ENCODE peak calls at places on chromosomes 6 and 20, in ten cellular contexts. W, A, Q, G, X, C, Z, E, K and U are unnamed samples. For H3K27me3 and H3K4me1, the result is how much of the 10 kb centered on the place peaks cover.

GRCh38 chr20:16761305-16761829 is 13.2 kb downstream of the OTOR start:
- DNase-seq in W (peak), A (peak), Q (peak), G (peak), X (peak), C (peak), Z (peak), E (peak), K (peak), U (peak)

GRCh38 chr6:51077967-51078518 is 259.4 kb downstream of the TFAP2B start:
- DNase-seq in W (no peak), A (no peak), Q (no peak), G (no peak), X (no peak), C (no peak), Z (peak), E (no peak), K (peak), U (no peak)

GRCh38 chr6:47822856-47823554 is 41.2 kb downstream of the OPN5 start:
- DNase-seq in W (no peak), A (no peak), Q (no peak), G (no peak), X (no peak), C (no peak), Z (no peak), E (no peak), K (peak), U (no peak)

GRCh38 chr6:136249336-136249735 is 775 bp downstream of the MTFR2 start:
- DNase-seq in W (no peak), A (peak), Q (no peak), G (no peak), X (peak), C (no peak), Z (peak), E (no peak), K (no peak), U (no peak)

GRCh38 chr20:62710886-62711702 is 2.5 kb downstream of the NTSR1 start:
- DNase-seq in W (no peak), A (peak), Q (no peak), G (no peak), X (peak), C (no peak), Z (no peak), E (no peak), K (peak), U (no peak)

GRCh38 chr6:147449405-147450161 is 58.9 kb upstream of the SAMD5 start:
- DNase-seq in W (no peak), A (no peak), Q (no peak), G (no peak), X (no peak), C (no peak), Z (no peak), E (no peak), K (no peak), U (no peak)

GRCh38 chr20:32749914-32750637 is 6.8 kb upstream of the COMMD7 start:
- DNase-seq in W (no peak), A (no peak), Q (no peak), G (no peak), X (no peak), C (no peak), Z (peak), E (no peak), K (no peak), U (no peak)

GRCh38 chr6:108157234-108157971 is 8.4 kb upstream of the NR2E1 start:
- DNase-seq in W (no peak), A (no peak), Q (no peak), G (no peak), X (no peak), C (no peak), Z (peak), E (no peak), K (no peak), U (no peak)

GRCh38 chr6:30340589-30341054 is 4.3 kb upstream of the RPP21 start:
- DNase-seq in W (no peak), A (peak), Q (no peak), G (no peak), X (peak), C (no peak), Z (no peak), E (no peak), K (no peak), U (no peak)

GRCh38 chr6:166499350-166500163 is 86.9 kb downstream of the RAMACL start:
- DNase-seq in W (no peak), A (no peak), Q (no peak), G (no peak), X (no peak), C (no peak), Z (no peak), E (no peak), K (no peak), U (no peak)

GRCh38 chr6:39706819-39707218 is 18.4 kb downstream of the KIF6 start:
- DNase-seq in W (no peak), A (no peak), Q (no peak), G (no peak), X (no peak), C (no peak), Z (no peak), E (no peak), K (no peak), U (no peak)

GRCh38 chr6:158631678-158632537 is 12.6 kb downstream of the DYNLT1 start:
- DNase-seq in W (no peak), A (peak), Q (peak), G (no peak), X (peak), C (peak), Z (no peak), E (peak), K (peak), U (no peak)

GRCh38 chr6:135910943-135911618 is 59.6 kb downstream of the PDE7B start:
- DNase-seq in W (no peak), A (no peak), Q (no peak), G (no peak), X (no peak), C (no peak), Z (no peak), E (no peak), K (no peak), U (no peak)

GRCh38 chr6:111601875-111602274 is 3.8 kb downstream of the TRAF3IP2 start:
- DNase-seq in W (no peak), A (peak), Q (no peak), G (no peak), X (peak), C (peak), Z (no peak), E (no peak), K (no peak), U (no peak)

GRCh38 chr20:32083469-32083868 is 26.0 kb upstream of the TM9SF4 start:
- DNase-seq in W (no peak), A (no peak), Q (no peak), G (no peak), X (no peak), C (no peak), Z (no peak), E (no peak), K (no peak), U (no peak)

GRCh38 chr6:125819927-125820326 is 29.2 kb downstream of the NCOA7 start:
- DNase-seq in W (no peak), A (no peak), Q (no peak), G (no peak), X (no peak), C (no peak), Z (no peak), E (no peak), K (no peak), U (no peak)

GRCh38 chr6:166751051-166751595 is 124.1 kb upstream of the RPS6KA2 start:
- DNase-seq in W (peak), A (no peak), Q (no peak), G (no peak), X (no peak), C (no peak), Z (peak), E (no peak), K (no peak), U (no peak)

GRCh38 chr6:37557645-37558114 is 58.0 kb upstream of the CCDC167 start:
- DNase-seq in W (no peak), A (peak), Q (no peak), G (no peak), X (no peak), C (no peak), Z (no peak), E (no peak), K (no peak), U (no peak)

GRCh38 chr6:11615214-11615602 is 77.7 kb downstream of the TMEM170B start:
- DNase-seq in W (no peak), A (peak), Q (no peak), G (no peak), X (peak), C (no peak), Z (no peak), E (no peak), K (peak), U (no peak)

GRCh38 chr20:52035977-52036376 is 155.6 kb downstream of the ZFP64 start:
- DNase-seq in W (no peak), A (no peak), Q (no peak), G (no peak), X (no peak), C (no peak), Z (no peak), E (no peak), K (no peak), U (no peak)

GRCh38 chr6:63943826-63944225 is 308.2 kb downstream of the PHF3 start:
- DNase-seq in W (no peak), A (no peak), Q (no peak), G (no peak), X (no peak), C (no peak), Z (peak), E (no peak), K (no peak), U (no peak)

GRCh38 chr20:59958123-59958522 is at the start of gene CDH26:
- DNase-seq in W (no peak), A (no peak), Q (no peak), G (no peak), X (no peak), C (no peak), Z (no peak), E (no peak), K (no peak), U (no peak)

GRCh38 chr6:168908166-168908565 is 345.5 kb downstream of the THBS2 start:
- DNase-seq in W (no peak), A (peak), Q (no peak), G (no peak), X (peak), C (no peak), Z (no peak), E (no peak), K (peak), U (no peak)

GRCh38 chr20:31706607-31707257 is 15.9 kb downstream of the BCL2L1 start:
- DNase-seq in W (no peak), A (no peak), Q (no peak), G (no peak), X (no peak), C (no peak), Z (no peak), E (no peak), K (peak), U (no peak)

DNA sequence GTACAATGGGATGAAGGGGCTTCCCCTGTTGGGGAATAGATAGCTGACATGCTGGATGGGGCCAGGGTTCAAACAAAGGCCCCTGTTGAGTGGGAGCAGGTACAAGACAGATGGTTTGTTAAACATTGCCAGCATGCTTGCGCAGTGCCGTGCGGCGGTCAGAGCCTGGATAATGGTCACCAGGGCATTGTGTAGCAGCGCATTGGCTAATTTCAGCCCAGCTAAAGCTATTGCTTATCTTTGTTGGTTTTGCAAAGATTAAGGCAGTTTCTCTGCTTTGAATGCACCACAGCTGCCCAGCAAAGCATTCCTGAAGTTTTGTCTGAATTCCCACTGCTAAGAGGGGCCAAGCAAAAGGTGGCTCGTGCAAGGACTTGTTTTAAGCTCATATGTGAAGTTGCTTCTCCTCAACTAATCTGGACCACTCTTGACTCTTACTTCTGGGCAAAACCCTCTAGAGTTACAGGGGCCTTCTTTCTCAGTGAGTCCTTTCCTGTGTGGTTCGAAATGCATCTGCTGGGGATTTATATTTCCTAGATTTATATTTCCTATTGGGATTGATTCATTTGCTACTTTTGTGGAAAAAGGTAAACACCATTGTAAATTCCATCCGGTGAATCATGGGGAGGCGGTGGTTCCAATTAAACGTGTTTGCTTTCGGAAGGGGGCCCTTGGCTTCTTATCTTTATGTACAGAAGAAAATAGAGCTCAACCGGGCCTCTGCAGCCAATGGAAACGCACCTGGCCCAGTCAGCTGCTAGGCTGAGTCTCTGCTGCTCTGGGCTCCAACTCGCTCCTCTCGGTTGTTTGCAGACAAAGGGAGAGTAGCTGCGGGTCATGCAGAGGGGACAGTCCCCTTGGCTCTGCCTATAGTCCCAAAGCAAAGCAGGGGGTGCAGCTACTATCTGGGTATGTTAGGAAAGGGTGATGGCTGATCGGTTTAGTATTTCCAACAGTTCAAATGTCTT is 72.1 kb downstream of the FOXA2 start:
- DNase-seq in W (no peak), A (no peak), Q (no peak), G (no peak), X (no peak), C (no peak), Z (peak), E (no peak), K (peak), U (no peak)
- H3K27ac ChIP-seq in W (no peak), A (no peak), Q (no peak), G (no peak), X (no peak), C (no peak), Z (peak), E (no peak), K (peak), U (no peak)

DNA sequence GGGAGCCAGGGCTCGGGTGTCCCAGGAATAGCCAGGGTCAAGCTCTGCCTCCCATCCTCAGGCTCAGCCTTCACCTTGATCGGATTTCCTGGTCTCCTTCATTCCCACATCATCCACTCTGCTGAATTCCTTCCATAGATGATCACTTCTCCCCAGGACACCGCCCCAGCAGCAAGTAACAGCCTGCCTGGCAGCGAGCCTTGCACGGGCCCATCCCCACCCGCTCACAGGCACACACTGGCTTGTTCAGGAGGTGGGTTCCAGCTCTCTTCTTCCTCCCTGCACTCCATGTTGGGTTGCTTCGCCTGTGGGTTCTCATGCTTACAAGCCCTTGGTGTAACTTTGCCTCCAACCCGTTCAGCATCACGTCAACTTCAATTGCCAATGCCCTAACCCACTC is 113.0 kb upstream of the IYD start:
- DNase-seq in W (no peak), A (no peak), Q (no peak), G (no peak), X (no peak), C (no peak), Z (no peak), E (no peak), K (no peak), U (no peak)
- H3K27me3 ChIP-seq in W (under half), A (under half), Q (under half), G (under half), X (under half), C (under half), Z (under half), E (under half), K (under half), U (under half)

GRCh38 chr20:1622450-1622849 is 2.6 kb upstream of the SIRPB1 start:
- DNase-seq in W (peak), A (no peak), Q (no peak), G (peak), X (no peak), C (no peak), Z (no peak), E (no peak), K (peak), U (no peak)

GRCh38 chr20:1623501-1624250 is 3.9 kb upstream of the SIRPB1 start:
- DNase-seq in W (no peak), A (no peak), Q (no peak), G (no peak), X (no peak), C (no peak), Z (no peak), E (no peak), K (peak), U (no peak)

GRCh38 chr20:1628621-1629020 is 8.8 kb upstream of the SIRPB1 start:
- DNase-seq in W (no peak), A (no peak), Q (no peak), G (no peak), X (no peak), C (no peak), Z (no peak), E (no peak), K (peak), U (no peak)

GRCh38 chr20:1626528-1627192 is 6.9 kb upstream of the SIRPB1 start:
- DNase-seq in W (no peak), A (no peak), Q (no peak), G (no peak), X (no peak), C (no peak), Z (no peak), E (no peak), K (no peak), U (no peak)

GRCh38 chr20:1624811-1625690 is 5.2 kb upstream of the SIRPB1 start:
- DNase-seq in W (no peak), A (no peak), Q (no peak), G (no peak), X (peak), C (no peak), Z (no peak), E (no peak), K (peak), U (no peak)
- H3K4me1 ChIP-seq in W (under half), A (under half), Q (under half), G (under half), X (under half), C (under half), Z (under half), E (half or more), K (under half), U (under half)

DNA sequence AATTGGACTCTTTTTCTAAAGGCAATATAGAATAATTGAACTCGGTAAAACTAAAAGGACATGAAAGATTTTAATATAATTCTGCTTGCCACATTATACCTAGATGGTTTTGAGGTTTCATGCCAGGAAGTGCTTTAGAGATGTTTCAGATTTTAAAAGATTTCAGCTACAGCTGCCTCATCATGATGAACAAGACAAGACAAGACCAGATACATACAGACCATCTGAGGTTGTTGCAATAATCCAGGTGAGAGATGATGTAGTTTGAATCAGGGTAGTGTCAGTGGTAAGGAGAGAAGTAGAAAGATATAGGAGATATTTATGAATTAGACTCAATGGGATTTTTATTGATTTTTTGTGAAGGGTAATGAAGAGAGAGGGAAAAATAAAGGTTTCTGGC is 374.3 kb upstream of the HSF2 start:
- DNase-seq in W (no peak), A (no peak), Q (no peak), G (no peak), X (no peak), C (no peak), Z (no peak), E (no peak), K (no peak), U (no peak)
- H3K27ac ChIP-seq in W (no peak), A (no peak), Q (no peak), G (no peak), X (no peak), C (no peak), Z (no peak), E (no peak), K (no peak), U (no peak)

GRCh38 chr6:2750832-2751231 is at the start of gene MYLK4:
- DNase-seq in W (no peak), A (no peak), Q (no peak), G (no peak), X (no peak), C (no peak), Z (no peak), E (no peak), K (no peak), U (no peak)
- H3K27me3 ChIP-seq in W (under half), A (under half), Q (under half), G (under half), X (under half), C (under half), Z (under half), E (under half), K (under half), U (under half)

DNA sequence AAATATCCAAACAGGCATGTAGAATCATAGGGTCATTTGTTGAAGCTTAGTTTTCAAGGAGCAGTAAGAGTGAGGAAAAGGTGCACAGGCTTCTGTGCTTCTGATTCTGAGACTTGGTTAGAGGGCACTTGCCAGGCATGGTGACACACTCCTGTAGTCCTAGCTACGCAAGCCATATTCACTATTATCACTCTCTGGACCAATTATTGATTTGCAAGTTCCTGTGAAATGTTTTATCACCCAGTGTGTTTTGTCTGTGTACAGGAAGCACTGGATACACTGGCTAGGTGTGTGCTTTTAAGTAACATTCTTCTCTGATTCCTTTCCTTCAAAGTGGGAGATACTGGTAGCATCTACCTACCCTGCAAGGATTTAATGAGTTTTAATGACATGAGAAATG is 76.3 kb downstream of the JARID2 start:
- DNase-seq in W (no peak), A (no peak), Q (no peak), G (no peak), X (no peak), C (no peak), Z (no peak), E (no peak), K (no peak), U (no peak)
- H3K4me1 ChIP-seq in W (under half), A (under half), Q (under half), G (under half), X (under half), C (under half), Z (under half), E (half or more), K (under half), U (under half)

GRCh38 chr6:14738497-14738896 is 507.4 kb upstream of the JARID2 start:
- DNase-seq in W (no peak), A (no peak), Q (no peak), G (no peak), X (no peak), C (no peak), Z (no peak), E (no peak), K (no peak), U (no peak)

GRCh38 chr6:14742171-14742570 is 503.7 kb upstream of the JARID2 start:
- DNase-seq in W (no peak), A (no peak), Q (no peak), G (no peak), X (no peak), C (no peak), Z (no peak), E (no peak), K (no peak), U (no peak)

GRCh38 chr6:14739830-14740229 is 506.0 kb upstream of the JARID2 start:
- DNase-seq in W (no peak), A (no peak), Q (no peak), G (no peak), X (no peak), C (no peak), Z (no peak), E (no peak), K (no peak), U (no peak)

GRCh38 chr6:14736231-14736953 is 509.5 kb upstream of the JARID2 start:
- DNase-seq in W (no peak), A (no peak), Q (no peak), G (no peak), X (no peak), C (no peak), Z (no peak), E (no peak), K (no peak), U (no peak)

DNA sequence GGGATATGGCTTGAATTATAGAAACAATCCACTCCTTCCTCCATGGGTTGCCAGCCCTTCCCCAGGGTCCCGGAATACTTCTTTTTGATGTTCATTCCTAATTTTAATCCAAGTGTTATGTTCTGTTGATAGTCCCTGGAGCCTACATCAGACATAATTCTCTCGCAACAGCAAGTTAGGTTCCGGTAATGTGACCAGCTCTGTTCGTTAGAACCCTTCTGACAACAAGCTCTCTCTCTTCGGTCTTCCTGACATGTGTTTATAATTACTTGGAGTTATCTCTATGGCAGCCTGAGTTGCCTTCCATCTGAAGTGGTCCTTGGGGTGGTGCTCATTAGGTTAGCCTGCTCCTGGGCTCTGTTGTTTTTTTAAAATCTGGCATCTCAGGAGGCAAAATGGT is 506.9 kb upstream of the JARID2 start:
- DNase-seq in W (no peak), A (no peak), Q (no peak), G (no peak), X (no peak), C (no peak), Z (no peak), E (no peak), K (no peak), U (no peak)
- H3K27ac ChIP-seq in W (no peak), A (no peak), Q (no peak), G (no peak), X (no peak), C (no peak), Z (no peak), E (no peak), K (no peak), U (no peak)